ENCODE peak calls at places on chromosomes 5 and 9, in four cellular contexts. C is germinal center, Q is Caki2, M is mesendoderm. O is an unnamed sample.

GRCh38 chr9:23543420-23543819 is 282.6 kb downstream of the ELAVL2 start:
- DNase-seq in M (peak), C (no peak), Q (peak), O (no peak)

GRCh38 chr9:16611969-16612368 is 258.5 kb downstream of the BNC2 start:
- DNase-seq in M (no peak), Q (no peak), C (no peak), O (no peak)

GRCh38 chr5:108430931-108431608 is 49.2 kb upstream of the FBXL17 start:
- DNase-seq in Q (no peak), M (no peak), C (no peak), O (no peak)

GRCh38 chr5:159961176-159961689 is 45.0 kb downstream of the ADRA1B start:
- DNase-seq in M (no peak), C (no peak), Q (no peak), O (no peak)

GRCh38 chr5:5372511-5372910 is 50.0 kb upstream of the ICE1 start:
- DNase-seq in M (no peak), C (no peak), Q (no peak), O (no peak)

GRCh38 chr5:134437340-134438267 is 25.9 kb upstream of the CDKN2AIPNL start:
- DNase-seq in M (no peak), C (no peak), Q (peak), O (no peak)

GRCh38 chr5:103428411-103428871 is 134.1 kb downstream of the NUDT12 start:
- DNase-seq in C (no peak), Q (no peak), M (no peak), O (no peak)

GRCh38 chr9:126829035-126829434 is 24.2 kb downstream of the ZBTB43 start:
- DNase-seq in M (no peak), C (no peak), Q (no peak), O (no peak)

GRCh38 chr5:38922199-38922598 is 76.4 kb downstream of the OSMR start:
- DNase-seq in C (peak), M (peak), Q (peak), O (peak)

GRCh38 chr5:15252331-15252730 is 247.6 kb upstream of the FBXL7 start:
- DNase-seq in M (no peak), Q (no peak), C (no peak), O (no peak)

GRCh38 chr5:143101740-143102386 is 301.6 kb downstream of the NR3C1 start:
- DNase-seq in Q (no peak), C (no peak), M (peak), O (no peak)

GRCh38 chr9:130523921-130524320 is 55.5 kb upstream of the FUBP3 start:
- DNase-seq in C (no peak), M (peak), Q (no peak), O (no peak)

GRCh38 chr9:20557890-20558608 is 64.2 kb downstream of the MLLT3 start:
- DNase-seq in C (no peak), Q (no peak), M (no peak), O (no peak)

GRCh38 chr9:132896906-132897305 is 18.2 kb downstream of the SPACA9 start:
- DNase-seq in M (no peak), C (no peak), Q (no peak), O (no peak)

GRCh38 chr9:134205636-134206316 is 41.4 kb upstream of the RNU6ATAC start:
- DNase-seq in C (no peak), Q (no peak), M (peak), O (no peak)

GRCh38 chr5:41186143-41186542 is 27.2 kb downstream of the C6 start:
- DNase-seq in M (peak), Q (no peak), C (no peak), O (no peak)

GRCh38 chr5:89850516-89850865 is 559.1 kb downstream of the CETN3 start:
- DNase-seq in C (no peak), M (no peak), Q (no peak), O (no peak)

GRCh38 chr9:120839146-120839545 is 3.6 kb downstream of the PSMD5 start:
- DNase-seq in M (peak), Q (no peak), C (no peak), O (no peak)

GRCh38 chr9:127847155-127847463 is 7.3 kb downstream of the ENG start:
- DNase-seq in C (no peak), Q (no peak), M (no peak), O (no peak)

GRCh38 chr9:93154293-93154903 is 20.3 kb upstream of the NINJ1 start:
- DNase-seq in M (peak), Q (peak), C (peak), O (no peak)

GRCh38 chr5:67205981-67206380 is 9.4 kb upstream of the CD180 start:
- DNase-seq in C (no peak), Q (no peak), M (no peak), O (no peak)

GRCh38 chr5:117889592-117889991 is 1098.8 kb downstream of the DTWD2 start:
- DNase-seq in M (no peak), C (no peak), Q (no peak), O (no peak)

GRCh38 chr5:2281446-2281845 is 398.7 kb upstream of the IRX4 start:
- DNase-seq in Q (no peak), M (no peak), C (no peak), O (no peak)

O was measured in naive thymus-derived CD4-positive, alpha-beta T cell.